ENCODE peak calls at places on chromosome 7, in ten cellular contexts. N is aorta; H is lower leg skin; I is GM23248; M is HCT116; Z is PC-3; O is IMR-90; L is CD8-positive, alpha-beta T cell; W is psoas muscle; R is fibroblast of lung. A is an unnamed sample.

GRCh38 chr7:81075150-81075549 is 156.3 kb upstream of the SEMA3C start:
- DNase-seq in N (no peak), M (peak), I (peak), R (peak), O (peak), W (no peak), H (no peak), L (no peak), Z (peak), A (no peak)

GRCh38 chr7:14197280-14197679 is 207.8 kb upstream of the ETV1 start:
- DNase-seq in I (peak), Z (no peak), L (no peak), O (no peak), R (peak), N (no peak), M (no peak), W (no peak), H (no peak), A (no peak)

GRCh38 chr7:42961182-42961581 is 29.0 kb downstream of the MRPL32 start:
- DNase-seq in W (no peak), O (no peak), H (no peak), I (no peak), Z (no peak), R (no peak), L (no peak), M (no peak), N (no peak), A (no peak)

GRCh38 chr7:96426027-96426426 is 104.1 kb upstream of the SLC25A13 start:
- DNase-seq in N (no peak), L (no peak), W (no peak), O (no peak), M (no peak), R (peak), I (no peak), Z (peak), H (no peak), A (no peak)

GRCh38 chr7:55509322-55509721 is 63.0 kb downstream of the VOPP1 start:
- DNase-seq in R (peak), W (no peak), I (peak), H (no peak), N (no peak), M (no peak), O (peak), L (no peak), Z (no peak), A (no peak)

GRCh38 chr7:105799677-105800076 is 76.7 kb downstream of the ATXN7L1 start:
- DNase-seq in I (peak), R (no peak), H (no peak), W (no peak), L (no peak), O (peak), N (no peak), Z (no peak), M (no peak), A (no peak)

GRCh38 chr7:137196665-137197064 is 146.9 kb downstream of the PTN start:
- DNase-seq in Z (no peak), R (peak), W (no peak), M (no peak), L (no peak), N (no peak), H (no peak), I (no peak), O (no peak), A (no peak)

GRCh38 chr7:44182827-44183226 is 6.4 kb downstream of the GCK start:
- DNase-seq in O (no peak), R (no peak), M (no peak), W (no peak), I (no peak), H (peak), L (no peak), Z (no peak), N (no peak), A (no peak)

GRCh38 chr7:100726998-100727761 is 6.2 kb upstream of the ZAN start:
- DNase-seq in I (peak), Z (peak), W (no peak), O (peak), N (no peak), R (peak), M (no peak), L (no peak), H (no peak), A (peak)

GRCh38 chr7:83599131-83599530 is 49.8 kb downstream of the SEMA3E start:
- DNase-seq in Z (no peak), H (no peak), M (no peak), L (no peak), R (no peak), N (no peak), O (no peak), W (no peak), I (no peak), A (no peak)

GRCh38 chr7:134802762-134803161 is 23.3 kb downstream of the CALD1 start:
- DNase-seq in H (no peak), M (no peak), Z (no peak), W (no peak), O (no peak), N (no peak), R (no peak), L (no peak), I (no peak), A (no peak)

GRCh38 chr7:134795231-134795630 is 15.8 kb downstream of the CALD1 start:
- DNase-seq in N (no peak), Z (no peak), I (no peak), W (no peak), R (no peak), L (no peak), H (no peak), M (no peak), O (no peak), A (no peak)

GRCh38 chr7:134799387-134799786 is 20.0 kb downstream of the CALD1 start:
- DNase-seq in H (no peak), W (no peak), N (no peak), I (no peak), R (no peak), L (no peak), O (no peak), M (no peak), Z (no peak), A (no peak)

GRCh38 chr7:134792968-134793367 is 13.5 kb downstream of the CALD1 start:
- DNase-seq in I (peak), H (no peak), W (no peak), R (peak), Z (no peak), O (peak), N (peak), L (no peak), M (no peak), A (no peak)

GRCh38 chr7:134798155-134798554 is 18.7 kb downstream of the CALD1 start:
- DNase-seq in Z (no peak), N (no peak), I (peak), O (no peak), M (no peak), R (no peak), L (no peak), W (no peak), H (no peak), A (no peak)
- H3K4me3 ChIP-seq in Z (no peak), N (no peak), I (no peak), O (no peak), M (no peak), R (no peak), L (no peak), W (no peak), H (no peak), A (no peak)

GRCh38 chr7:124989911-124990310 is 60.3 kb upstream of the POT1 start:
- DNase-seq in W (no peak), R (peak), O (peak), N (no peak), I (no peak), H (no peak), L (no peak), M (no peak), Z (no peak), A (no peak)

GRCh38 chr7:124996778-124997177 is 67.2 kb upstream of the POT1 start:
- DNase-seq in Z (peak), R (peak), H (no peak), L (no peak), M (no peak), I (peak), O (no peak), N (no peak), W (no peak), A (no peak)

GRCh38 chr7:124992881-124993562 is 63.4 kb upstream of the POT1 start:
- DNase-seq in O (peak), H (no peak), L (no peak), W (no peak), Z (peak), R (peak), M (no peak), I (peak), N (peak), A (no peak)
- H3K4me3 ChIP-seq in O (peak), H (no peak), L (no peak), W (no peak), Z (peak), R (peak), M (no peak), I (peak), N (no peak), A (no peak)

DNA sequence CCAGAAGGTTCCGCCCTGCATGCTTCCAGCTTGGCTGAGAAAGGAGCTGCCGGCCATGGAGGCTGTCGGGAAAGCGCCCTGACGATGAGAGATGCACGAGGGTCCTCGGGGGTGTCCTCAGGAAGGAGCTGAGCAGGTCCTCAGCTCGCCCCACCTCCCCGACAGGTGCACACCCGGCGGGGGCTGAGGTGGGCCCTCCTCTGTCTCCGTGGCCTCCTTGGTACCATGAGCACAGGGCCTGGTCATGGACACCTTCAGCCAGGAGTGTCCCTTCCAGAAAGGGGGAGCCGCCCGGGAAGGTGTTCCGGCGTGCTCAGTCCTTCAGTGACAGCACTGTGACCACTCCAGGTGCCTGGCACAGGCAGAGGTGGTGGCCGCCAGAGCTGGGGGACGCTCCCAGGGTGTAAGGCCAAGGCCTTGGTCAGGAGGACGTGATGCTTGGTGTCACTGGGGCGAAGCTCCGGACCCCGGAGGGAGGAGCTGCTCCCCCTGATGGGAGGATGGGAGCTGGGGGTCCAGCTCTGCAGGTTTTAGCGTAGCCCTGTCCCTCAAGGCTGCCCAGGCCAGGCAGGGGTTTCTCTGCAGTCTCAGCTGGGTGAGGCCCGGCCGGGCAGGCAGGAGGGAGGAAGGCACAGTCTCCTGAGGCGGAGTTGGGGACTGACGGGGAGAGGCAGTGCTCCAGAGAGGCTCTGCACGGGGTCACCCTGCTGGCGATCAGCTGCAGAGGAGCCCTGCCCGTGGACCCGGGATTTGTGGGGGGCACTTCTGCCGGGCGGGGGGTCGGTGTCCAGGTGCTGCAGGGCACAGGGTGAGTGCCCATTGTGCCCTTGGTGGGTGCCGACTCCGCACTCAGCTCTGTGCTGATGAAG is 56.6 kb upstream of the DNAJB6 start:
- DNase-seq in M (no peak), I (no peak), O (no peak), Z (no peak), R (no peak), W (no peak), H (no peak), N (no peak), L (no peak), A (no peak)
- H3K4me3 ChIP-seq in M (no peak), I (peak), O (no peak), Z (peak), R (no peak), W (peak), H (no peak), N (peak), L (no peak), A (no peak)

GRCh38 chr7:129262333-129262732 is 37.5 kb downstream of the AHCYL2 start:
- DNase-seq in I (no peak), R (peak), W (no peak), Z (no peak), O (no peak), H (no peak), M (no peak), N (no peak), L (no peak), A (no peak)

GRCh38 chr7:129257168-129257567 is 32.3 kb downstream of the AHCYL2 start:
- DNase-seq in H (no peak), N (no peak), W (no peak), L (no peak), M (no peak), I (no peak), R (no peak), Z (no peak), O (no peak), A (no peak)

GRCh38 chr7:129255800-129256199 is 31.0 kb downstream of the AHCYL2 start:
- DNase-seq in I (no peak), R (no peak), M (no peak), H (no peak), O (no peak), W (no peak), Z (no peak), L (no peak), N (no peak), A (no peak)

GRCh38 chr7:129256221-129256620 is 31.4 kb downstream of the AHCYL2 start:
- DNase-seq in O (no peak), H (no peak), M (no peak), N (no peak), R (no peak), Z (no peak), W (no peak), I (no peak), L (no peak), A (no peak)

GRCh38 chr7:129258649-129259389 is 34.0 kb downstream of the AHCYL2 start:
- DNase-seq in N (no peak), L (no peak), H (no peak), I (no peak), R (peak), W (no peak), Z (no peak), O (no peak), M (no peak), A (no peak)
- H3K4me3 ChIP-seq in N (no peak), L (no peak), H (no peak), I (no peak), R (no peak), W (no peak), Z (no peak), O (no peak), M (no peak), A (no peak)

GRCh38 chr7:156618791-156619367 is 21.7 kb upstream of the RNF32 start:
- DNase-seq in I (no peak), L (no peak), Z (no peak), O (no peak), W (no peak), M (no peak), H (no peak), R (no peak), N (no peak), A (no peak)

GRCh38 chr7:156618078-156618790 is 22.3 kb upstream of the RNF32 start:
- DNase-seq in W (no peak), O (no peak), L (no peak), Z (no peak), H (no peak), M (no peak), N (no peak), I (no peak), R (no peak), A (no peak)

GRCh38 chr7:156614434-156615264 is 25.9 kb upstream of the RNF32 start:
- DNase-seq in N (no peak), I (no peak), M (no peak), L (no peak), O (no peak), R (no peak), W (no peak), H (no peak), Z (no peak), A (no peak)

GRCh38 chr7:156617215-156617614 is 23.4 kb upstream of the RNF32 start:
- DNase-seq in R (no peak), L (no peak), W (no peak), H (no peak), O (no peak), Z (no peak), N (no peak), I (no peak), M (no peak), A (no peak)

GRCh38 chr7:156616269-156617202 is 24.0 kb upstream of the RNF32 start:
- DNase-seq in L (no peak), O (peak), I (peak), N (no peak), H (no peak), R (peak), W (no peak), M (no peak), Z (no peak), A (no peak)
- H3K4me3 ChIP-seq in L (no peak), O (no peak), I (peak), N (no peak), H (no peak), R (peak), W (peak), M (no peak), Z (no peak), A (no peak)

DNA sequence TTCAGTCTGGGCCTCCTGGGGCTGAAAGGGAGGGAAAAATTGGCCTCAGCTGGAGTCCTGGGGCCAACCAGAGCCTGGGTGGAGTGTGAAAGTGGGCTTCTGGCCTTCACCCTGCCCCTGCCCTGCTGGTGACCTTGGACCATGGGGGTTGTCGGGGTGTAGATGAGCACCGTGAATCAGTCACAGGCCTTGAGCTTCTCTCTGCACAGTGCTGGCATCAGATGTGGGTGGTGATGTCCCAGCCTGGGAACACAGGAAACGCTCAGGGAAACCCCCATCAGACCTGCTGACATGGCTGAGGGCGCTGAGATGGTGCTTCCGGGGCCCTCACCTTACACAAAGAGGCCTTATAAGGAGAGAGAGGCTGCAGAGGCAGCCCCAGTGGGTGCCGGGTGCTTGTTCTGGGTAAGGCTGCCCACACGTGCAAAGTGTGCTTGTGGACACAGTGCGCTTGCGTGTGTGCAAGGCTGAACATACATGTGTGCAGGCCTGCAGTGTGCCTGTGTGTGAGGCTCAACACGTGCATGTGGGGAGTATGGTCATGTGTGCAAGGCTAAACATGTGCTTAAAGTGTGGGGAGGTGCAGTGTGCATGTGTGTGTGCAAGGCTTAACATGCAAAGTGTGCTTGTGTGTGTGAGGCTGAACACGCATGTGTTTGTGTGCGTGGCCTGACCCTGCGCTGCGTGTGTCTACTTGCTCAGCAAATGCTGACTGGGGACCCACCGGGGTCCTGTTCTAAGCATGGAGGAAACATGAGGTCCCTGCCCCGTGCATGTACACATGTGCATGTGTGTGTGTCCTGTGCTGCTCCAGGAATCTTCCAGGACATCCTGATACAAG is 6.5 kb downstream of the ARPC1B start:
- DNase-seq in L (peak), I (peak), Z (no peak), H (no peak), N (peak), O (no peak), M (no peak), R (no peak), W (no peak), A (no peak)
- H3K4me3 ChIP-seq in L (peak), I (peak), Z (no peak), H (no peak), N (no peak), O (no peak), M (no peak), R (no peak), W (no peak), A (no peak)

A was measured in HFF-Myc.